ENCODE peak calls at places on chromosome 16, in four cellular contexts. Q is H1, X is K562, I is IMR-90. K is an unnamed sample.
A peak's percentile ranks its signal among the peaks of the same experiment; 100 is the strongest.

GRCh38 chr16:9401173-9401572 is 309.7 kb downstream of the HAPSTR1 start:
- DNase-seq in I (no peak), Q (no peak), X (no peak), K (no peak)

GRCh38 chr16:56609463-56609921 is 1.1 kb downstream of the MT2A start:
- DNase-seq in Q (no peak), X (peak; percentile 66), I (peak; percentile 92), K (peak; percentile 63)

GRCh38 chr16:87436225-87437172 is 44.4 kb downstream of the MAP1LC3B start:
- DNase-seq in Q (no peak), I (peak; percentile 47), X (no peak), K (no peak)

GRCh38 chr16:83992624-83993023 is 24.6 kb downstream of the NECAB2 start:
- DNase-seq in I (peak; percentile 71), Q (no peak), X (no peak), K (no peak)

GRCh38 chr16:84463221-84463620 is 41.2 kb downstream of the MEAK7 start:
- DNase-seq in X (no peak), Q (no peak), I (no peak), K (no peak)

GRCh38 chr16:71542377-71542776 is 16.2 kb downstream of the CHST4 start:
- DNase-seq in X (peak; percentile 70), I (peak; percentile 6), Q (peak; percentile 89), K (peak; percentile 58)

GRCh38 chr16:89489040-89489721 is 1.2 kb downstream of the ANKRD11 start:
- DNase-seq in Q (peak; percentile 76), X (peak; percentile 93), I (peak; percentile 96), K (peak; percentile 92)

GRCh38 chr16:1539720-1540555 is 6.5 kb downstream of the TMEM204 start:
- DNase-seq in X (no peak), Q (no peak), I (no peak), K (no peak)

GRCh38 chr16:70676571-70677498 is 9.0 kb downstream of the MTSS2 start:
- DNase-seq in Q (no peak), I (no peak), X (no peak), K (no peak)

GRCh38 chr16:2040031-2040430 is 7.6 kb downstream of the NTHL1 start:
- DNase-seq in X (no peak), Q (no peak), I (no peak), K (no peak)

GRCh38 chr16:2969545-2970521 is 685 bp downstream of the PAQR4 start:
- DNase-seq in I (peak; percentile 49), X (peak; percentile 94), Q (peak; percentile 90), K (peak; percentile 73)

GRCh38 chr16:71376465-71377157 is 18.1 kb downstream of the CALB2 start:
- DNase-seq in X (no peak), I (no peak), Q (no peak), K (no peak)

GRCh38 chr16:4917117-4917516 is 19.8 kb downstream of the PPL start:
- DNase-seq in X (no peak), I (peak; percentile 74), Q (no peak), K (no peak)

GRCh38 chr16:89290887-89291286 is 73.4 kb downstream of the ZNF778 start:
- DNase-seq in X (no peak), I (no peak), Q (peak; percentile 93), K (no peak)

GRCh38 chr16:79885320-79885719 is 284.8 kb upstream of the MAF start:
- DNase-seq in X (no peak), I (no peak), Q (no peak), K (no peak)

GRCh38 chr16:69077251-69077650 is 28.2 kb upstream of the HAS3 start:
- DNase-seq in I (peak; percentile 38), Q (no peak), X (no peak), K (peak; percentile 56)

GRCh38 chr16:30902070-30902972 is 5.9 kb downstream of the CTF1 start:
- DNase-seq in Q (peak; percentile 81), X (peak; percentile 88), I (peak; percentile 63), K (peak; percentile 82)

GRCh38 chr16:82452002-82452741 is 174.6 kb upstream of the CDH13 start:
- DNase-seq in X (no peak), Q (no peak), I (no peak), K (no peak)

GRCh38 chr16:11914759-11915643 is 755 bp downstream of the GSPT1 start:
- DNase-seq in X (peak; percentile 64), I (peak; percentile 28), Q (peak; percentile 54), K (peak; percentile 34)

GRCh38 chr16:57607676-57608461 is 20.6 kb upstream of the ADGRG1 start:
- DNase-seq in Q (no peak), X (no peak), I (no peak), K (no peak)

GRCh38 chr16:24430937-24431760 is 108.2 kb upstream of the RBBP6 start:
- DNase-seq in X (peak; percentile 6), Q (no peak), I (no peak), K (peak; percentile 42)

GRCh38 chr16:82926500-82926899 is 299.7 kb downstream of the CDH13 start:
- DNase-seq in I (no peak), X (no peak), Q (no peak), K (no peak)

GRCh38 chr16:49529646-49530045 is 156.0 kb downstream of the C16orf78 start:
- DNase-seq in X (no peak), I (no peak), Q (no peak), K (no peak)

GRCh38 chr16:67236551-67237395 is 9.8 kb downstream of the TMEM208 start:
- DNase-seq in I (peak; percentile 31), X (peak; percentile 90), Q (peak; percentile 98), K (peak; percentile 75)

GRCh38 chr16:50808929-50809538 is 67.1 kb downstream of the CYLD start:
- DNase-seq in Q (no peak), I (no peak), X (no peak), K (no peak)

GRCh38 chr16:11759163-11759834 is 16.6 kb upstream of the TXNDC11 start:
- DNase-seq in I (no peak), Q (no peak), X (no peak), K (no peak)

GRCh38 chr16:84268661-84269060 is 26.0 kb upstream of the WFDC1 start:
- DNase-seq in I (no peak), Q (no peak), X (no peak), K (no peak)

GRCh38 chr16:4988647-4989046 is 30.5 kb downstream of the SEC14L5 start:
- DNase-seq in Q (no peak), X (no peak), I (no peak), K (no peak)

GRCh38 chr16:50878536-50878935 is 136.7 kb downstream of the CYLD start:
- DNase-seq in Q (no peak), I (no peak), X (no peak), K (no peak)

GRCh38 chr16:75029854-75030253 is 31.0 kb downstream of the ZNRF1 start:
- DNase-seq in X (no peak), I (peak; percentile 84), Q (no peak), K (no peak)

GRCh38 chr16:1871974-1872635 is at the start of gene MEIOB:
- DNase-seq in Q (peak; percentile 96), I (no peak), X (peak; percentile 88), K (peak; percentile 82)

GRCh38 chr16:89155184-89155679 is 16.3 kb upstream of the CDH15 start:
- DNase-seq in I (peak; percentile 80), X (no peak), Q (no peak), K (no peak)

GRCh38 chr16:11138769-11139623 is 117.0 kb downstream of the SOCS1 start:
- DNase-seq in X (no peak), Q (no peak), I (peak; percentile 44), K (no peak)

GRCh38 chr16:50340578-50340977 is 28.2 kb downstream of the BRD7 start:
- DNase-seq in Q (no peak), X (no peak), I (peak; percentile 76), K (no peak)

GRCh38 chr16:66135376-66135775 is 231.1 kb upstream of the CDH5 start:
- DNase-seq in I (peak; percentile 25), Q (no peak), X (no peak), K (no peak)

GRCh38 chr16:10388987-10389386 is 3.1 kb downstream of the ATF7IP2 start:
- DNase-seq in Q (no peak), X (peak; percentile 46), I (no peak), K (no peak)

GRCh38 chr16:69243479-69243878 is 56.5 kb downstream of the SNTB2 start:
- DNase-seq in I (peak; percentile 81), X (no peak), Q (no peak), K (no peak)

GRCh38 chr16:85901760-85902365 is 2.9 kb downstream of the IRF8 start:
- DNase-seq in X (no peak), Q (no peak), I (no peak), K (no peak)
- TF ChIP-seq RAD21 in X (no peak), Q (no peak), I (no peak), K (no peak)

GRCh38 chr16:72743011-72743761 is 304.7 kb downstream of the ZFHX3 start:
- DNase-seq in X (no peak), I (no peak), Q (no peak), K (no peak)

GRCh38 chr16:72739577-72739976 is 308.4 kb downstream of the ZFHX3 start:
- DNase-seq in Q (no peak), X (no peak), I (peak; percentile 56), K (no peak)

GRCh38 chr16:72736074-72736473 is 311.9 kb downstream of the ZFHX3 start:
- DNase-seq in Q (no peak), X (no peak), I (no peak), K (no peak)

GRCh38 chr16:72744064-72744793 is 303.7 kb downstream of the ZFHX3 start:
- DNase-seq in Q (no peak), X (no peak), I (no peak), K (no peak)

GRCh38 chr16:72740346-72740745 is 307.6 kb downstream of the ZFHX3 start:
- DNase-seq in X (no peak), Q (no peak), I (peak; percentile 43), K (no peak)
- TF ChIP-seq MAFK in X (no peak), Q (no peak), I (no peak), K (no peak)

DNA sequence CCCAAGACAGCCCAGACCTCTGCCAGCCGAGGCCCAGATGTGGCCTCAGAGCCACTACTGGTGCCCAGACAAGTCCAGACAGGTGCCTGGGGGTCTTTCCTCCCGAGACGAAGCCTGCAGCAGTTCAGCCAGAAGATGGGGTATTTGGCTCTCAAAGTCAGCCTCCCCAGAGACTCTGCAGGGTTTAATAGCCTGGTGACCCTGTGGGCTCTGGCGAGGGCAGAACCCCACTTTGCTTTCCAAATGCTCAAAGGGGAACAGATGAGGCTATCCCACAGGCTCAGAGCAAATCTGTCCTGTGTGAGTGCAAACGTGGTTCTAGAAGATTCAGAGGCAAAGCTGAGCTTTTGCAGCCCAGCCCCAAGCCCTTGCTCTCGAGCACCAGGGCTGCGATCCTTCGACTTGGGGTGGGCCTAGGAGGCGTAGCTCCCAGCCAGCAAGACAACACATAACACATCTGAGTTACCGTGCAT is 236.0 kb downstream of the MRTFB start:
- DNase-seq in X (peak; percentile 41), I (no peak), Q (no peak), K (no peak)
- TF ChIP-seq RAD21 in X (no peak), I (no peak), Q (peak; percentile 37), K (no peak)

DNA sequence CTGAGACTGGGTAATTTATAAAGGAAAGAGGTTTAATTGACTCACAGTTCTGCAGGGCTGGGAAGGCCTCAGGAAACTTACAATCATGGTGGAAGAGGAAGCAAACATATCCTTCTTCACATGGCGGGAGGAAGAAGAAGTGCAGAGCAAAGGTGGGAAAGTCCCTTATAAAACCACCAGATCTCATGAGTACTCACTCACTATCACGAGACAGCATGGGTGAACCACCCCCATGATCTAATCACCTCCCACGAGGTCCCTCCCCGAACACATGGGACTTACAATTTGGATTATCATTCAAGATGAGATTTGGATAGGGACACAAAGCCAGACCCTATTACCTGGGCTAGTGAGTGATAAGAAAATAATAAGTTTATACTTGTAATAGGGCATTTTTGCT is 70.6 kb upstream of the HS3ST2 start:
- DNase-seq in I (no peak), Q (no peak), X (no peak), K (no peak)
- TF ChIP-seq MAFK in I (no peak), Q (no peak), X (no peak), K (no peak)